ENCODE peak calls at places on chromosomes 5 and 9, in ten cellular contexts. Z is transverse colon, G is A549, K is stomach, V is ovary, H is H1, O is SK-N-SH, X is tibial nerve, W is GM12878, R is K562. A is an unnamed sample.
A peak's percentile ranks its signal among the peaks of the same experiment; 100 is the strongest.

GRCh38 chr5:108115673-108116072 is 266.2 kb downstream of the FBXL17 start:
- DNase-seq in Z (no peak), G (no peak), K (no peak), V (no peak), H (no peak), O (no peak), X (no peak), W (no peak), R (no peak), A (no peak)

GRCh38 chr5:173293817-173294672 is 34.2 kb downstream of the STC2 start:
- DNase-seq in Z (peak; percentile 69), G (peak; percentile 78), K (peak; percentile 74), V (peak; percentile 78), H (no peak), O (peak; percentile 76), X (peak; percentile 91), W (peak; percentile 35), R (peak; percentile 71), A (peak; percentile 57)

GRCh38 chr9:134627417-134628353 is 13.9 kb upstream of the COL5A1 start:
- DNase-seq in Z (no peak), G (no peak), K (no peak), V (peak; percentile 9), H (no peak), O (no peak), X (no peak), W (no peak), R (no peak), A (peak; percentile 18)

GRCh38 chr5:80254767-80255424 is 952 bp downstream of the SERINC5 start:
- DNase-seq in Z (no peak), G (peak; percentile 28), K (peak; percentile 49), V (no peak), H (no peak), O (peak; percentile 42), X (peak; percentile 19), W (no peak), R (no peak), A (no peak)

GRCh38 chr5:142820447-142820846 is 50.3 kb downstream of the ARHGAP26 start:
- DNase-seq in Z (peak; percentile 79), G (no peak), K (no peak), V (no peak), H (no peak), O (no peak), X (no peak), W (no peak), R (no peak), A (no peak)

GRCh38 chr5:65021527-65022226 is 252.9 kb downstream of the CWC27 start:
- DNase-seq in Z (no peak), G (no peak), K (no peak), V (no peak), H (no peak), O (no peak), X (no peak), W (peak; percentile 41), R (no peak), A (no peak)

GRCh38 chr5:78339591-78340450 is 20.6 kb upstream of the SCAMP1 start:
- DNase-seq in Z (no peak), G (no peak), K (no peak), V (no peak), H (no peak), O (peak; percentile 20), X (no peak), W (no peak), R (no peak), A (no peak)

GRCh38 chr9:86281577-86282076 is 711 bp downstream of the ISCA1 start:
- DNase-seq in Z (peak; percentile 28), G (peak; percentile 13), K (no peak), V (no peak), H (no peak), O (no peak), X (no peak), W (peak; percentile 5), R (no peak), A (no peak)

GRCh38 chr9:110088099-110088498 is 119.9 kb downstream of the C9orf152 start:
- DNase-seq in Z (no peak), G (no peak), K (no peak), V (no peak), H (no peak), O (no peak), X (no peak), W (no peak), R (no peak), A (no peak)

GRCh38 chr9:34203275-34204010 is 24.6 kb downstream of the UBAP1 start:
- DNase-seq in Z (no peak), G (no peak), K (no peak), V (no peak), H (no peak), O (no peak), X (no peak), W (no peak), R (no peak), A (no peak)

DNA sequence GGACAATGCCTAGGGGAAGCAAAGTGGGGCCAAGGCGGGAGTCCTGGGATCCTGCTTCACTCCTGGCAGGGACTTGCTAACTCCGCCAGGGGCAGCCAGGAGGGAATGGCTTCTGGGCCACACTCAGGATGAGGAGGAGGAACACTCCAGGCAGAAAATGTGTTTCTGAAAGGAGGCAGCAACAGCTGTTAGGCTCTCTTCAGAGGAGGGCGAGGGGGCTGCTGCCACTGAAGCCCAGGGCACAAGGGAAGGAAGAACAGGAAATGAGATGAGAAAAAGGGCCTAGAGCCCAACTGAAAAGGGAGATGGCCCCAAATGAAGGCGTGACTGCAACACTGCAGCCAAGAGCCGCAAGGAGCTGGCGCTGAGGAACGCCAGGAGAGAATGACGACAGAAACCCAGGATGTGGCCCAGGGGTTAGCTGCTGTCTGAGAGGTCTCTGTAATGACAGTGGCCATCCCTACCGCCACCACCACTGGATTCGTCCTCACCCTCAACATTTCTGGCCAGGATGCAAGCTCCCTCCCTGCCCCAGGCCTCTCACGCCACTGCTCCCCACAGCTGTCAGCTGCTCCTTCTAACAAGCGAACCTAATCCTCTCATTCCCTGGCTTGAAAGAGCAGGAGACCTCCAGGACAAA is 15.8 kb downstream of the PSMB7 start:
- DNase-seq in Z (no peak), G (no peak), K (no peak), V (no peak), H (no peak), O (no peak), X (no peak), W (no peak), R (no peak), A (no peak)
- TF ChIP-seq CTCF in Z (no peak), G (no peak), K (no peak), V (no peak), H (peak; percentile 21), O (no peak), X (no peak), W (no peak), R (no peak), A (no peak)

DNA sequence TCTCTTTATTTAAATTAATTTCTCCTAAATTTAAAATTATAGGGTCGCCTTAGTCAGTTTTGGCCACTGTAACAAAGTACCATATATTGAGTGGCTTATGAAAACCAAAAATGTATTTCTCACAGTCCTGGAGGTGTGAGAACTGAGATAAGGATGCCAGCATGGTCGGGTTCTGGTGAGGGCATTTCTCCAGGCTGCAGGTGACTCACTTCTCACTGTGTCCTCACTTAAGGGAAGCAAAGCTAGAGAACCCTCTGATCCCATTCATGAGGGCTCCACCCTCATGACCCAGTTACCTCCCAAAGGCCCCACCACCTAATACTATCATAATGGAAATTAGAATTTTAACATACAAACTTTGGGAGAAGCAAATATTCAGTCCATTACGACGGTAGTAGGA is 75.1 kb upstream of the FBN2 start:
- DNase-seq in Z (no peak), G (no peak), K (no peak), V (no peak), H (no peak), O (no peak), X (no peak), W (no peak), R (no peak), A (no peak)
- TF ChIP-seq EP300 in Z (no peak), G (no peak), K (no peak), V (no peak), H (no peak), O (no peak), X (no peak), W (no peak), R (no peak), A (no peak)

DNA sequence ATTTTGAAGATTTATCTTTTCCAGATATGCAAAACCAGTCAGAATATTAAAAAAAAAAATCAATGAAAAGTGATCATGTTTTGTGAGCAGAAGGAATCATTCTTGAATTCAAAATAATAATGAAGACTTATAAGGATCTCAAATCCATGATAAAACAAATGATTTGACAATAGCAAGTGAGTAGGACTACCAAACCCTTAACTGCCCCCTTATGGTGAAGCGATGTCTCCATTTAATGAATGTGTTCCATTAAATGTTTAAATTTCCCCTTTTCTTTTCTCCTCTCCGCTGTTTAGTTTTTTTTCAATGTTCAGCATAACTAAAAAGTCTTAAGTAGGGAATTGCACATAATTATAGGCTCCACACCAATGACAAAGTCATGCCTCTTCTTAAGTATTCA is 12.2 kb upstream of the MARCHF3 start:
- DNase-seq in Z (no peak), G (no peak), K (no peak), V (no peak), H (no peak), O (peak; percentile 12), X (no peak), W (no peak), R (no peak), A (no peak)
- TF ChIP-seq CTCF in Z (no peak), G (no peak), K (no peak), V (no peak), H (peak; percentile 36), O (peak; percentile 52), X (no peak), W (peak; percentile 9), R (no peak), A (no peak)

GRCh38 chr9:89933578-89933977 is 328.8 kb downstream of the GADD45G start:
- DNase-seq in Z (no peak), G (no peak), K (no peak), V (no peak), H (no peak), O (no peak), X (no peak), W (no peak), R (no peak), A (no peak)

GRCh38 chr9:89937051-89937450 is 332.2 kb downstream of the GADD45G start:
- DNase-seq in Z (no peak), G (no peak), K (no peak), V (no peak), H (no peak), O (no peak), X (no peak), W (no peak), R (no peak), A (no peak)

GRCh38 chr9:89935115-89935514 is 330.3 kb downstream of the GADD45G start:
- DNase-seq in Z (no peak), G (no peak), K (no peak), V (no peak), H (no peak), O (no peak), X (no peak), W (no peak), R (no peak), A (no peak)

GRCh38 chr9:89939893-89940292 is 335.1 kb downstream of the GADD45G start:
- DNase-seq in Z (no peak), G (no peak), K (no peak), V (no peak), H (no peak), O (no peak), X (no peak), W (no peak), R (no peak), A (no peak)

DNA sequence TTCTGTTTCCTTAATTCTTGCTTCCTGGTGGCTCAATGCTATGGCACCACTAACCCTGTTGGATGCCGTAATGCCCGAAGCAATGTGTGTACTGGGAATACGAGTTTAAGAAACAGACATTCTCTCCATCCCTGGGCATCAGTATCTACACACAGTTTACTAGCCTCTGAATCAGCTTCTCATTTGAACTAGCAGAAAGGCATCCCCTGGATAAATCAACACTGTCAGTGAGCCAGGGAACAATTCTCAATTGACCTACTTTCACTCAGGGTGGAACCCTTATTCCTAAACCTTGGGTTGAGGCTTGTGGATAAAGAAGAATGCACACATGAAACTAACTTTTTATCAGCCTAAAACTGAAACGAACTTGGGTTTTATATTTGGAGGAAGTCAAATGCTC is 331.0 kb downstream of the GADD45G start:
- DNase-seq in Z (no peak), G (no peak), K (no peak), V (no peak), H (no peak), O (no peak), X (no peak), W (no peak), R (no peak), A (no peak)
- TF ChIP-seq EP300 in Z (no peak), G (no peak), K (no peak), V (no peak), H (no peak), O (no peak), X (no peak), W (no peak), R (no peak), A (no peak)

A was measured in upper lobe of left lung.